ENCODE peak calls at places on chromosomes 12 and 14, in six cellular contexts. M is MM.1S, Y is SK-N-SH, O is cardiac muscle cell, J is endodermal cell, F is aorta. V is an unnamed sample.

GRCh38 chr12:117292688-117293087 is 68.7 kb downstream of the NOS1 start:
- DNase-seq in M (no peak), O (no peak), Y (no peak), J (no peak), F (no peak), V (no peak)

GRCh38 chr12:132133952-132134652 is 10.0 kb downstream of the DDX51 start:
- DNase-seq in J (peak; percentile 74), F (no peak), M (no peak), O (no peak), Y (no peak), V (no peak)

GRCh38 chr12:10140001-10140400 is 10.0 kb upstream of the CLEC7A start:
- DNase-seq in M (peak; percentile 86), J (peak; percentile 76), Y (peak; percentile 10), O (peak; percentile 45), F (no peak), V (peak; percentile 43)

GRCh38 chr12:88558341-88558867 is 21.9 kb downstream of the KITLG start:
- DNase-seq in Y (no peak), M (no peak), O (no peak), F (no peak), J (no peak), V (no peak)

GRCh38 chr14:97213720-97214119 is 416.5 kb downstream of the VRK1 start:
- DNase-seq in J (no peak), Y (no peak), O (no peak), F (no peak), M (no peak), V (no peak)

GRCh38 chr12:12357697-12358476 is 1.0 kb downstream of the BORCS5 start:
- DNase-seq in M (peak; percentile 50), O (no peak), Y (no peak), F (no peak), J (peak; percentile 42), V (no peak)

GRCh38 chr12:63862187-63863107 is 17.9 kb downstream of the SRGAP1 start:
- DNase-seq in O (no peak), M (no peak), Y (no peak), J (peak; percentile 68), F (no peak), V (peak; percentile 41)

GRCh38 chr14:49972840-49973239 is 80.0 kb downstream of the ARF6 start:
- DNase-seq in O (no peak), M (peak; percentile 16), F (no peak), J (no peak), Y (no peak), V (no peak)

GRCh38 chr12:80422549-80422948 is 21.5 kb upstream of the PTPRQ start:
- DNase-seq in Y (no peak), F (no peak), J (no peak), O (no peak), M (no peak), V (no peak)

GRCh38 chr12:60259241-60259640 is 663.4 kb downstream of the SLC16A7 start:
- DNase-seq in M (no peak), O (no peak), F (no peak), J (no peak), Y (no peak), V (no peak)

GRCh38 chr12:92075425-92075891 is 70.2 kb downstream of the BTG1 start:
- DNase-seq in J (no peak), O (peak; percentile 51), Y (no peak), M (no peak), F (no peak), V (no peak)

GRCh38 chr14:104150201-104151027 is 12.0 kb downstream of the KIF26A start:
- DNase-seq in M (no peak), O (peak; percentile 88), Y (peak; percentile 89), F (no peak), J (peak; percentile 93), V (peak; percentile 41)

GRCh38 chr12:130953783-130954543 is at the start of gene ADGRD1:
- DNase-seq in M (no peak), Y (no peak), F (peak; percentile 73), O (peak; percentile 88), J (peak; percentile 83), V (peak; percentile 54)

GRCh38 chr12:22624908-22625646 is at the start of gene ETNK1:
- DNase-seq in J (peak; percentile 99), F (peak; percentile 97), O (peak; percentile 95), Y (peak; percentile 91), M (peak; percentile 89), V (peak; percentile 93)

GRCh38 chr12:63930971-63931370 is 86.5 kb downstream of the SRGAP1 start:
- DNase-seq in M (no peak), F (no peak), J (no peak), O (no peak), Y (no peak), V (no peak)

GRCh38 chr12:10097521-10097920 is 1.3 kb downstream of the CLEC1A start:
- DNase-seq in O (no peak), Y (no peak), M (peak; percentile 35), J (no peak), F (no peak), V (no peak)

GRCh38 chr12:94795520-94795919 is 145.2 kb upstream of the TMCC3 start:
- DNase-seq in M (no peak), J (peak; percentile 81), O (no peak), Y (no peak), F (no peak), V (no peak)

GRCh38 chr12:68435816-68436215 is 103.7 kb upstream of the MDM1 start:
- DNase-seq in O (no peak), F (no peak), M (no peak), J (no peak), Y (no peak), V (no peak)

GRCh38 chr12:52900166-52900895 is 4.5 kb downstream of the KRT8 start:
- DNase-seq in Y (no peak), O (no peak), J (no peak), F (no peak), M (no peak), V (no peak)

DNA sequence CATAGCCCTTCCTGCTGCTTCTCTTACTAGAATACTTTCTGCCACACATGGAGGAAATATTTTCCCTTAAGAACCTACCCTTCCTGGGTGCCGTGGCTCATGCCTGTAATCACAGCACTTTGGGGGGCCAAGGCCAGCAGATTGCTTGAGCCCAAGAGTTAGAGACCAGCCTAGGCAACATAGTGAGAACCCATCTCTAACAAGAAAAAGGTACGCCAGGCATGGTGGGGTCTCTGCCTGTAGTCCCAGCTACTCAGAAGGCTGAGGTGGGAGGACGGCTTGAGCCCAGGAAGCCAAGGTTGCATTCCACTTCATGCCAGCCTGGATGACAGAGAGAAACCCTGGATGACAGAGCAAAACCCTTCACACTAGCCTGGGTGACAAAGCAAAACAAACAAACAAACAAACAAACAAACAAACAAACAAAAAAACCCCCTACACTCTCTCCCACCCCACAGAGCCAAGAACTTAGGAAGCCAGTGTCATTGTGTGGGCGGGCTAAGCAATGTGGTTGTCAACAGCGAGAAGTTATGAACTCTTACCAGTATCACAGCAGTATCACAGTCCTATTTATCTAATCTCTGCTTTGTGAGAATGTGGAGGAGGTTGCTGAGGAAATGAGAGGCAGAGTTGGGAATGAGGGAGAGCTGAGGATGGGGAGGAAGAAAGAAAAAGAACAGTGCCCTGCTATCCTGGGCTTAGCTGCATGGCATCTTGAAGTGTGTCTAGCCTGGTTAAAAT is 53.8 kb upstream of the CLEC14A start:
- DNase-seq in Y (no peak), O (no peak), M (no peak), F (no peak), J (peak; percentile 70), V (no peak)
- H3K27ac ChIP-seq in Y (no peak overlapping the region), O (no peak overlapping the region), M (no peak overlapping the region), F (no peak overlapping the region), J (no peak overlapping the region), V (peak overlapping the region; percentile 42)

GRCh38 chr14:22845103-22845394 is 8.7 kb downstream of the MMP14 start:
- DNase-seq in O (no peak), M (no peak), F (no peak), Y (no peak), J (no peak), V (no peak)

GRCh38 chr14:22845821-22846625 is 9.6 kb downstream of the MMP14 start:
- DNase-seq in Y (no peak), O (no peak), M (no peak), J (no peak), F (no peak), V (no peak)

GRCh38 chr14:22847661-22848341 is 11.4 kb downstream of the MMP14 start:
- DNase-seq in Y (peak; percentile 57), O (no peak), F (peak; percentile 55), M (no peak), J (peak; percentile 57), V (no peak)

GRCh38 chr14:22848391-22849164 is 12.2 kb downstream of the MMP14 start:
- DNase-seq in Y (peak; percentile 90), F (peak; percentile 93), J (peak; percentile 69), M (no peak), O (no peak), V (peak; percentile 78)

DNA sequence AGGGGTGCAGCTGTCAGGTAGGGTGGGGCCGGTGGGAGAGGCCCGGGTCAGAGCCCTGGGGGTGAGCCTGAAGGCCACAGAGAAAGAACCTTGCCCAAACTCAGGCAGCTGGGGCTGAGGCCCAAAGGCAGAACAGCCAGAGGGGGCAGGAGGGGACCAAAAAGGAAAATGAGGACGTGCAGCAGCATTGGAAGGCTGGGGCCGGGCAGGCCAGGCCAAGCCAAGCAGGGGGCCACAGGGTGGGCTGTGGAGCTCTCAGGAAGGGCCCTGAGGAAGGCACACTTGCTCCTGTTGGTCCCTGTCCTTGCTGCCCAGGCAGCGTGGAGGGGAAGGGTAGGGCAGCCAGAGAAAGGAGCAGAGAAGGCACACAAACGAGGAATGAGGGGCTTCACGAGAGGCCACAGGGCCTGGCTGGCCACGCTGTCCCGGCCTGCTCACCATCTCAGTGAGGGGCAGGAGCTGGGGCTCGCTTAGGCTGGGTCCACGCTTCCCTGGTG is 10.5 kb downstream of the MMP14 start:
- DNase-seq in J (no peak), O (no peak), M (no peak), F (no peak), Y (peak; percentile 20), V (no peak)
- H3K4me3 ChIP-seq in J (no peak overlapping the region), O (no peak overlapping the region), M (no peak overlapping the region), F (no peak overlapping the region), Y (no peak overlapping the region), V (no peak overlapping the region)

GRCh38 chr14:68677476-68677875 is 115.4 kb downstream of the ZFP36L1 start:
- DNase-seq in M (no peak), Y (no peak), J (no peak), O (no peak), F (no peak), V (no peak)

GRCh38 chr14:68678471-68678870 is 114.4 kb downstream of the ZFP36L1 start:
- DNase-seq in F (peak; percentile 33), J (no peak), Y (no peak), M (no peak), O (no peak), V (no peak)

GRCh38 chr14:68679301-68679700 is 113.6 kb downstream of the ZFP36L1 start:
- DNase-seq in J (no peak), O (no peak), M (no peak), Y (no peak), F (no peak), V (no peak)

GRCh38 chr14:68676511-68676943 is 116.3 kb downstream of the ZFP36L1 start:
- DNase-seq in Y (no peak), M (no peak), O (no peak), J (no peak), F (peak; percentile 46), V (no peak)

DNA sequence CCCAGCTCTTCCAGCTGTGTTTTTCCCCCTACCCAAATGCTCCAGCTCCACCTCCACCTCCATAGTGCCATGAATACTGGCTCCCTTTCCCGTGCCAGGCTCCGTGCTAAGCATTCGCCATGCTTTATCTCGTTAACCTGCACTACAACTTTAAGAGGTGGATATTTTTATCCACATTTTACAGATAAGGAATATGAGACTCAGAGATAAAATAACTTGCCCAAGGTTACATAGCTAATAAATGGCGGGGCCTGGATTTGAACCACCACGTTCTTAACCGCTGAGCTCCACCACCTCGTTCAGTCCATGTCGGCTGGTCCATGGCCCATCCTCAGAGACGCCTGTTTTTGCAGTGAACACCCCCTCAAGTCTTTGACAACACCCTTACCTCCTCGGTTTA is 115.0 kb downstream of the ZFP36L1 start:
- DNase-seq in F (peak; percentile 25), O (no peak), Y (no peak), M (no peak), J (no peak), V (no peak)
- H3K27ac ChIP-seq in F (no peak overlapping the region), O (no peak overlapping the region), Y (no peak overlapping the region), M (no peak overlapping the region), J (no peak overlapping the region), V (no peak overlapping the region)

GRCh38 chr14:80304125-80304766 is 92.9 kb upstream of the DIO2 start:
- DNase-seq in O (no peak), Y (no peak), J (no peak), M (no peak), F (no peak), V (peak; percentile 30)
- H3K4me3 ChIP-seq in O (no peak overlapping the region), Y (no peak overlapping the region), J (no peak overlapping the region), M (no peak overlapping the region), F (no peak overlapping the region), V (no peak overlapping the region)

V was measured in heart right ventricle.